ENCODE peak calls at places on chromosomes 12 and 14, in eight cellular contexts. J is H1; O is aorta; Y is transverse colon; U is stomach; P is body of pancreas; M is CD8-positive, alpha-beta T cell; W is CD4-positive, alpha-beta memory T cell. C is an unnamed sample.

GRCh38 chr14:99475179-99475578 is 5.5 kb downstream of the SETD3 start:
- DNase-seq in W (no peak), P (no peak), M (no peak), Y (no peak), O (no peak), J (no peak), U (no peak), C (peak; percentile 5)

GRCh38 chr12:109888179-109889020 is 8.1 kb upstream of the GLTP start:
- DNase-seq in W (peak; percentile 39), M (no peak), U (no peak), Y (no peak), J (no peak), P (no peak), O (no peak), C (no peak)

GRCh38 chr12:8548192-8548591 is 7.5 kb upstream of the CLEC4E start:
- DNase-seq in M (no peak), W (no peak), J (no peak), O (no peak), Y (no peak), P (no peak), U (no peak), C (no peak)

GRCh38 chr14:63777024-63777423 is 49.2 kb upstream of the SGPP1 start:
- DNase-seq in M (no peak), O (no peak), Y (no peak), U (no peak), P (no peak), W (no peak), J (no peak), C (peak; percentile 11)

GRCh38 chr14:102317564-102318248 is 1.8 kb upstream of the ZNF839 start:
- DNase-seq in Y (peak; percentile 54), W (peak; percentile 26), O (no peak), P (no peak), M (no peak), J (no peak), U (no peak), C (peak; percentile 70)

GRCh38 chr12:123034865-123035264 is 54.4 kb downstream of the ARL6IP4 start:
- DNase-seq in U (no peak), W (no peak), P (no peak), J (no peak), Y (no peak), M (no peak), O (no peak), C (no peak)

GRCh38 chr12:123139926-123140674 is 10.8 kb downstream of the PITPNM2 start:
- DNase-seq in U (no peak), M (no peak), O (peak; percentile 53), Y (peak; percentile 57), P (no peak), W (no peak), J (no peak), C (no peak)

GRCh38 chr14:104146651-104147345 is 8.4 kb downstream of the KIF26A start:
- DNase-seq in Y (no peak), W (no peak), M (no peak), O (peak; percentile 40), U (no peak), J (no peak), P (no peak), C (no peak)

GRCh38 chr14:69559581-69560011 is 15.1 kb downstream of the CCDC177 start:
- DNase-seq in U (no peak), J (no peak), Y (no peak), W (no peak), M (no peak), P (no peak), O (no peak), C (no peak)

GRCh38 chr12:65163755-65164154 is 5.6 kb upstream of the LEMD3 start:
- DNase-seq in M (no peak), Y (no peak), O (no peak), P (no peak), U (no peak), W (no peak), J (no peak), C (peak; percentile 65)

GRCh38 chr14:54440454-54440853 is 720 bp downstream of the CNIH1 start:
- DNase-seq in J (no peak), P (no peak), M (no peak), O (no peak), W (no peak), U (no peak), Y (no peak), C (peak; percentile 45)

GRCh38 chr12:77488041-77488620 is 342.6 kb upstream of the NAV3 start:
- DNase-seq in Y (no peak), J (no peak), O (no peak), M (no peak), P (no peak), W (no peak), U (no peak), C (no peak)

GRCh38 chr14:22472935-22473854 is 115.8 kb downstream of the DAD1 start:
- DNase-seq in M (no peak), P (peak; percentile 59), W (no peak), O (no peak), U (peak; percentile 63), J (no peak), Y (peak; percentile 56), C (peak; percentile 25)

GRCh38 chr14:36996133-36996856 is 176.1 kb downstream of the SLC25A21 start:
- DNase-seq in Y (no peak), P (no peak), W (no peak), O (peak; percentile 47), J (no peak), U (no peak), M (no peak), C (no peak)

DNA sequence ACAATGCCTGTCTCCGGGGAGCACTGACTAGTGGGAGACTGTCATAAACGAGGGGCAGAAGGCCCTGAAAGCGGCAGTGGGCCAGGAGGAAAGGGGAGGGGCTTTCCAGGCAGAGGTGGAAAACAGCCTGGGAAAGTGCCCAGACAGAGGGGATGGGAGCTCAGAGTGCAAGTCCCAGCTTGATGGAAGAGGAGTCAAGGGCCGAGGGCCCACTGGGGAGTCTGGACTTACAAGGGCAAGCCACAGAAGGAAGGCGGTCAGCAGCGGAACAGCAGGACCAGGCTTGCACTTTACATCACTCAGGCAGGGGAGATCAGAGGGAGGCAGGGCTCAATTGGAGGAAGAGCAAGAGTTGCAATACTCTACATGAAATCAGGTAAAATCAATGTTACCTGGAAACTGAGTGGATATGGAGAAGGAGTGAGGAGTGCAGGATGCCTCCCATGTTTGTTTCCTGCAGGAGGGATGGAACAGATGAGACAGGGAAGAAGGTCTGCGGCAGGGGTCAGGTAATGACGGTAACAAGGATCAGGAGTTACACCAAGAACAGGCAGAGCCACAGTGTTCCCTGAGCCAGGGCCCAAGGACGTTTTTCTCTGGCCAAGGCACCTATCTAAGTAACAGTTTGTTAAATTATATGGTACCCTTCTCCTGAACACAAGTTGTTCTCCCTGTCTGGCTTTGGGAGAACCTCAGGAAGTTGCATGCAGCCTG is 23.8 kb downstream of the PXN start:
- DNase-seq in J (no peak), W (no peak), Y (no peak), M (no peak), U (no peak), O (no peak), P (no peak), C (no peak)
- H3K4me1 ChIP-seq in J (peaks cover 4% of the 10 kb centered on the region), W (peaks cover 82% of the 10 kb centered on the region), Y (peaks cover 54% of the 10 kb centered on the region), M (peaks cover 56% of the 10 kb centered on the region), U (peaks cover 36% of the 10 kb centered on the region), O (no peaks in the 10 kb centered on the region), P (peaks cover 18% of the 10 kb centered on the region), C (no peaks in the 10 kb centered on the region)

GRCh38 chr12:26125451-26126339 is 858 bp upstream of the BHLHE41 start:
- DNase-seq in Y (peak; percentile 83), J (no peak), O (peak; percentile 88), U (peak; percentile 83), P (peak; percentile 84), M (no peak), W (no peak), C (peak; percentile 86)

GRCh38 chr12:26122681-26123481 is 2.0 kb downstream of the BHLHE41 start:
- DNase-seq in Y (peak; percentile 75), W (peak; percentile 16), U (peak; percentile 55), O (peak; percentile 80), P (peak; percentile 63), M (no peak), J (no peak), C (peak; percentile 66)

GRCh38 chr12:26121841-26122680 is 2.8 kb downstream of the BHLHE41 start:
- DNase-seq in Y (no peak), P (peak; percentile 43), O (peak; percentile 60), M (no peak), J (no peak), W (peak; percentile 36), U (no peak), C (no peak)

GRCh38 chr12:26124491-26125450 is at the start of gene BHLHE41:
- DNase-seq in W (peak; percentile 12), O (peak; percentile 92), P (peak; percentile 84), M (no peak), Y (peak; percentile 85), J (no peak), U (peak; percentile 78), C (peak; percentile 52)

GRCh38 chr12:26123482-26123980 is 1.3 kb downstream of the BHLHE41 start:
- DNase-seq in U (no peak), O (no peak), P (no peak), M (no peak), Y (no peak), J (no peak), W (no peak), C (no peak)
- H3K4me1 ChIP-seq in U (peaks cover 42% of the 10 kb centered on the region), O (no peaks in the 10 kb centered on the region), P (peaks cover 33% of the 10 kb centered on the region), M (peaks cover 33% of the 10 kb centered on the region), Y (peaks cover 26% of the 10 kb centered on the region), J (no peaks in the 10 kb centered on the region), W (peaks cover 39% of the 10 kb centered on the region), C (no peaks in the 10 kb centered on the region)

DNA sequence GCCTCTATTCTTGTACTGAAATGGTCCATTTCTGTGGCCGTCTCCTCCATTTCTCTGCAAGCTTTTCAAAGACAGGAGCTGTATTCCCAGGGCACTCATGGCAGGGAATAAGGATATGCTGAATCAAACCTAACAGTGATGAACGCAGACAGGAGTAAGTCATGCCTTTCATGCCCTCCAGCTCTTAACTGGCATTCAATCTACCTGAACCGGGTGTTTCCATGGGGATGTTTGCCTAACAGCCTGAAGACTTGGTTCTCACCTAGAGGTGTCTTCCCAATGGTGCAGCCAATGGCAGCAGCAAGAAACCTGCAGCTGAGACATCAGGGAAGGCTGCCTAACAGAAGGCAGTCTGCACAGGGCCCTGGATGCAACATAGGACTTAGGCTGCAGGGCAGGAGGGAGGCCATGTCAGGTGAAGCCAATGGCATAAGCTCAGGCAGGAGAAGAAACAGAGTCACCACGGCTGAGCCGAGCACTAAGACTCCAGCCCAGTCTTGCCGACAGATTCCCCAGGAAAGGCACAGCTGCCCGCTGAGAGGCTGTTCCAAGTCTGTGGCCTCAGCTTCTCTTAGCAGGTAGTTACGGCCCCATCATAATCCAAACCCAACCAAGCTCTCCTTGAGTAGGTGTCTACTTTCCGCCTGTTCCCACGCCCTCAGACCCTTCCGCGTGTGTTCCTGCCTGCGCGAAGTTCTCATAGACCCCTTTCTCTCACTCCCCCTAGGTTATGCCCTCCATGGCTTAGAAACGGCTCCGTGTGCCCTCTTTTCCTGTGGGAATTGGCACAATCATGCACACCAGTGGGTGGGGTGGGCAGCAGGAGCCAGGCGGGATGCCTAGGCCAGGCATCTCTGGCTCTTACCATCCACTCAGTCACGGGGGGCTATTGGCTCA is 44.1 kb downstream of the VWF start:
- DNase-seq in W (no peak), U (no peak), O (no peak), P (no peak), J (no peak), Y (no peak), M (no peak), C (no peak)
- H3K4me1 ChIP-seq in W (peaks cover 6% of the 10 kb centered on the region), U (peaks cover 13% of the 10 kb centered on the region), O (peaks cover 2% of the 10 kb centered on the region), P (no peaks in the 10 kb centered on the region), J (peaks cover 11% of the 10 kb centered on the region), Y (no peaks in the 10 kb centered on the region), M (peaks cover 6% of the 10 kb centered on the region), C (no peaks in the 10 kb centered on the region)

DNA sequence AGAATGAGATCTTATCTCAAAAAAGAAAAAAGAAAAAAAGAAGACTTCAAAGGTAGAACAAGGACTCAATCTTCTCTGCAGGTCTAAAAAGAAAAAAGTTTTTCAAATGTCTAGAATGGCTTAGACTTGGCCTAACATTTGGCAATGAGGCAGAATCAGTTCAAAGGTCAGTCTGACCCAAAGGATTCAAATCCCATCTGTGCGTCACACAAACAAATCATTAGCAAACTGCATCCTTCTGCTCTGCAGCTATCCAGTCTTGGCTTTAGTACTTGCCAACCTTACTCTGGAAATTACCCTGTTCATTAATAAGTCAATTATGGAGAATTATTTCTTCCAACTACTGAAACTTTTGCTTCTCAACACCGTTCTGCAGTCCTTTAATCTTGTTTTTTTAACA is 3.1 kb downstream of the YAF2 start:
- DNase-seq in Y (no peak), J (no peak), M (no peak), W (no peak), U (no peak), O (no peak), P (no peak), C (peak; percentile 29)
- H3K4me1 ChIP-seq in Y (peaks cover 14% of the 10 kb centered on the region), J (no peaks in the 10 kb centered on the region), M (peaks cover 68% of the 10 kb centered on the region), W (peaks cover 67% of the 10 kb centered on the region), U (peaks cover 19% of the 10 kb centered on the region), O (no peaks in the 10 kb centered on the region), P (peaks cover 41% of the 10 kb centered on the region), C (peaks cover 4% of the 10 kb centered on the region)

C was measured in small intestine.